ENCODE peak calls at places on chromosomes 16 and 17, in ten cellular contexts. One of them, this sample, is unnamed.

GRCh38 chr16:84430860-84431259 is 62.5 kb downstream of the ATP2C2 start:
- DNase-seq in fibroblast of mammary gland: no peak
- DNase-seq in activated T-cell treated with anti-CD3 and anti-CD28 coated beads for 1 hour: no peak
- DNase-seq in AG08395: no peak
- DNase-seq in NCI-H1436: no peak
- DNase-seq in stimulated activated CD4-positive, alpha-beta T cell treated with anti-CD3 and anti-CD28 coated beads, TNF-alpha, amount 100 ng/mL, for 1 hour: no peak
- DNase-seq in activated T-helper 1 cell treated with Interleukin-2 at 50 U/mL for 16 hours: no peak
- DNase-seq in HT-29: no peak
- DNase-seq in activated CD8-positive, alpha-beta memory T cell treated with anti-CD3 and anti-CD28 coated beads for 24 hours: no peak
- DNase-seq in SHP77: no peak
- DNase-seq in this sample: no peak

GRCh38 chr17:73293480-73293911 is 18.3 kb downstream of the CDC42EP4 start:
- DNase-seq in fibroblast of mammary gland: peak; percentile 91
- DNase-seq in activated T-cell treated with anti-CD3 and anti-CD28 coated beads for 1 hour: no peak
- DNase-seq in AG08395: peak; percentile 80
- DNase-seq in NCI-H1436: no peak
- DNase-seq in stimulated activated CD4-positive, alpha-beta T cell treated with anti-CD3 and anti-CD28 coated beads, TNF-alpha, amount 100 ng/mL, for 1 hour: no peak
- DNase-seq in activated T-helper 1 cell treated with Interleukin-2 at 50 U/mL for 16 hours: no peak
- DNase-seq in HT-29: peak; percentile 92
- DNase-seq in activated CD8-positive, alpha-beta memory T cell treated with anti-CD3 and anti-CD28 coated beads for 24 hours: no peak
- DNase-seq in SHP77: no peak
- DNase-seq in this sample: no peak

GRCh38 chr16:72848759-72849664 is 198.9 kb downstream of the ZFHX3 start:
- DNase-seq in fibroblast of mammary gland: peak; percentile 87
- DNase-seq in activated T-cell treated with anti-CD3 and anti-CD28 coated beads for 1 hour: no peak
- DNase-seq in AG08395: peak; percentile 81
- DNase-seq in NCI-H1436: peak; percentile 66
- DNase-seq in stimulated activated CD4-positive, alpha-beta T cell treated with anti-CD3 and anti-CD28 coated beads, TNF-alpha, amount 100 ng/mL, for 1 hour: no peak
- DNase-seq in activated T-helper 1 cell treated with Interleukin-2 at 50 U/mL for 16 hours: no peak
- DNase-seq in HT-29: peak; percentile 87
- DNase-seq in activated CD8-positive, alpha-beta memory T cell treated with anti-CD3 and anti-CD28 coated beads for 24 hours: no peak
- DNase-seq in SHP77: peak; percentile 84
- DNase-seq in this sample: peak; percentile 75

GRCh38 chr17:4144411-4144747 is 1.4 kb downstream of the CYB5D2 start:
- DNase-seq in fibroblast of mammary gland: no peak
- DNase-seq in activated T-cell treated with anti-CD3 and anti-CD28 coated beads for 1 hour: no peak
- DNase-seq in AG08395: no peak
- DNase-seq in NCI-H1436: no peak
- DNase-seq in stimulated activated CD4-positive, alpha-beta T cell treated with anti-CD3 and anti-CD28 coated beads, TNF-alpha, amount 100 ng/mL, for 1 hour: no peak
- DNase-seq in activated T-helper 1 cell treated with Interleukin-2 at 50 U/mL for 16 hours: no peak
- DNase-seq in HT-29: peak; percentile 4
- DNase-seq in activated CD8-positive, alpha-beta memory T cell treated with anti-CD3 and anti-CD28 coated beads for 24 hours: no peak
- DNase-seq in SHP77: no peak
- DNase-seq in this sample: no peak

GRCh38 chr16:12271006-12271405 is 294.5 kb downstream of the SNX29 start:
- DNase-seq in fibroblast of mammary gland: peak; percentile 20
- DNase-seq in activated T-cell treated with anti-CD3 and anti-CD28 coated beads for 1 hour: no peak
- DNase-seq in AG08395: peak; percentile 55
- DNase-seq in NCI-H1436: peak; percentile 41
- DNase-seq in stimulated activated CD4-positive, alpha-beta T cell treated with anti-CD3 and anti-CD28 coated beads, TNF-alpha, amount 100 ng/mL, for 1 hour: no peak
- DNase-seq in activated T-helper 1 cell treated with Interleukin-2 at 50 U/mL for 16 hours: no peak
- DNase-seq in HT-29: peak; percentile 23
- DNase-seq in activated CD8-positive, alpha-beta memory T cell treated with anti-CD3 and anti-CD28 coated beads for 24 hours: no peak
- DNase-seq in SHP77: peak; percentile 28
- DNase-seq in this sample: peak; percentile 37

GRCh38 chr17:65099941-65100315 is 37.2 kb upstream of the RGS9 start:
- DNase-seq in fibroblast of mammary gland: peak; percentile 93
- DNase-seq in activated T-cell treated with anti-CD3 and anti-CD28 coated beads for 1 hour: peak; percentile 38
- DNase-seq in AG08395: peak; percentile 54
- DNase-seq in NCI-H1436: peak; percentile 26
- DNase-seq in stimulated activated CD4-positive, alpha-beta T cell treated with anti-CD3 and anti-CD28 coated beads, TNF-alpha, amount 100 ng/mL, for 1 hour: peak; percentile 56
- DNase-seq in activated T-helper 1 cell treated with Interleukin-2 at 50 U/mL for 16 hours: peak; percentile 20
- DNase-seq in HT-29: peak; percentile 71
- DNase-seq in activated CD8-positive, alpha-beta memory T cell treated with anti-CD3 and anti-CD28 coated beads for 24 hours: peak; percentile 86
- DNase-seq in SHP77: peak; percentile 34
- DNase-seq in this sample: peak; percentile 69

GRCh38 chr16:28587386-28587785 is 9.5 kb downstream of the SULT1A2 start:
- DNase-seq in fibroblast of mammary gland: no peak
- DNase-seq in activated T-cell treated with anti-CD3 and anti-CD28 coated beads for 1 hour: no peak
- DNase-seq in AG08395: peak; percentile 10
- DNase-seq in NCI-H1436: no peak
- DNase-seq in stimulated activated CD4-positive, alpha-beta T cell treated with anti-CD3 and anti-CD28 coated beads, TNF-alpha, amount 100 ng/mL, for 1 hour: no peak
- DNase-seq in activated T-helper 1 cell treated with Interleukin-2 at 50 U/mL for 16 hours: no peak
- DNase-seq in HT-29: no peak
- DNase-seq in activated CD8-positive, alpha-beta memory T cell treated with anti-CD3 and anti-CD28 coated beads for 24 hours: no peak
- DNase-seq in SHP77: no peak
- DNase-seq in this sample: no peak

GRCh38 chr17:75624714-75625345 is 8.4 kb upstream of the SMIM5 start:
- DNase-seq in fibroblast of mammary gland: no peak
- DNase-seq in activated T-cell treated with anti-CD3 and anti-CD28 coated beads for 1 hour: no peak
- DNase-seq in AG08395: no peak
- DNase-seq in NCI-H1436: no peak
- DNase-seq in stimulated activated CD4-positive, alpha-beta T cell treated with anti-CD3 and anti-CD28 coated beads, TNF-alpha, amount 100 ng/mL, for 1 hour: no peak
- DNase-seq in activated T-helper 1 cell treated with Interleukin-2 at 50 U/mL for 16 hours: no peak
- DNase-seq in HT-29: no peak
- DNase-seq in activated CD8-positive, alpha-beta memory T cell treated with anti-CD3 and anti-CD28 coated beads for 24 hours: no peak
- DNase-seq in SHP77: no peak
- DNase-seq in this sample: no peak

GRCh38 chr16:3173892-3174617 is 13.9 kb upstream of the OR1F1 start:
- DNase-seq in fibroblast of mammary gland: no peak
- DNase-seq in activated T-cell treated with anti-CD3 and anti-CD28 coated beads for 1 hour: no peak
- DNase-seq in AG08395: no peak
- DNase-seq in NCI-H1436: peak; percentile 10
- DNase-seq in stimulated activated CD4-positive, alpha-beta T cell treated with anti-CD3 and anti-CD28 coated beads, TNF-alpha, amount 100 ng/mL, for 1 hour: no peak
- DNase-seq in activated T-helper 1 cell treated with Interleukin-2 at 50 U/mL for 16 hours: no peak
- DNase-seq in HT-29: peak; percentile 44
- DNase-seq in activated CD8-positive, alpha-beta memory T cell treated with anti-CD3 and anti-CD28 coated beads for 24 hours: no peak
- DNase-seq in SHP77: peak; percentile 70
- DNase-seq in this sample: no peak

GRCh38 chr16:9503251-9503986 is 412.0 kb downstream of the HAPSTR1 start:
- DNase-seq in fibroblast of mammary gland: no peak
- DNase-seq in activated T-cell treated with anti-CD3 and anti-CD28 coated beads for 1 hour: no peak
- DNase-seq in AG08395: no peak
- DNase-seq in NCI-H1436: no peak
- DNase-seq in stimulated activated CD4-positive, alpha-beta T cell treated with anti-CD3 and anti-CD28 coated beads, TNF-alpha, amount 100 ng/mL, for 1 hour: no peak
- DNase-seq in activated T-helper 1 cell treated with Interleukin-2 at 50 U/mL for 16 hours: no peak
- DNase-seq in HT-29: no peak
- DNase-seq in activated CD8-positive, alpha-beta memory T cell treated with anti-CD3 and anti-CD28 coated beads for 24 hours: no peak
- DNase-seq in SHP77: no peak
- DNase-seq in this sample: no peak

GRCh38 chr17:66783656-66784381 is 51.1 kb upstream of the CACNG5 start:
- DNase-seq in fibroblast of mammary gland: no peak
- DNase-seq in activated T-cell treated with anti-CD3 and anti-CD28 coated beads for 1 hour: no peak
- DNase-seq in AG08395: no peak
- DNase-seq in NCI-H1436: no peak
- DNase-seq in stimulated activated CD4-positive, alpha-beta T cell treated with anti-CD3 and anti-CD28 coated beads, TNF-alpha, amount 100 ng/mL, for 1 hour: no peak
- DNase-seq in activated T-helper 1 cell treated with Interleukin-2 at 50 U/mL for 16 hours: no peak
- DNase-seq in HT-29: no peak
- DNase-seq in activated CD8-positive, alpha-beta memory T cell treated with anti-CD3 and anti-CD28 coated beads for 24 hours: no peak
- DNase-seq in SHP77: no peak
- DNase-seq in this sample: no peak

GRCh38 chr17:3569534-3570137 is 12.0 kb upstream of the TRPV3 start:
- DNase-seq in fibroblast of mammary gland: no peak
- DNase-seq in activated T-cell treated with anti-CD3 and anti-CD28 coated beads for 1 hour: no peak
- DNase-seq in AG08395: no peak
- DNase-seq in NCI-H1436: no peak
- DNase-seq in stimulated activated CD4-positive, alpha-beta T cell treated with anti-CD3 and anti-CD28 coated beads, TNF-alpha, amount 100 ng/mL, for 1 hour: no peak
- DNase-seq in activated T-helper 1 cell treated with Interleukin-2 at 50 U/mL for 16 hours: no peak
- DNase-seq in HT-29: no peak
- DNase-seq in activated CD8-positive, alpha-beta memory T cell treated with anti-CD3 and anti-CD28 coated beads for 24 hours: no peak
- DNase-seq in SHP77: no peak
- DNase-seq in this sample: no peak

GRCh38 chr17:59498421-59499307 is 66.7 kb upstream of the DHX40 start:
- DNase-seq in fibroblast of mammary gland: no peak
- DNase-seq in activated T-cell treated with anti-CD3 and anti-CD28 coated beads for 1 hour: no peak
- DNase-seq in AG08395: no peak
- DNase-seq in NCI-H1436: peak; percentile 16
- DNase-seq in stimulated activated CD4-positive, alpha-beta T cell treated with anti-CD3 and anti-CD28 coated beads, TNF-alpha, amount 100 ng/mL, for 1 hour: no peak
- DNase-seq in activated T-helper 1 cell treated with Interleukin-2 at 50 U/mL for 16 hours: no peak
- DNase-seq in HT-29: no peak
- DNase-seq in activated CD8-positive, alpha-beta memory T cell treated with anti-CD3 and anti-CD28 coated beads for 24 hours: no peak
- DNase-seq in SHP77: no peak
- DNase-seq in this sample: peak; percentile 7

GRCh38 chr17:33642002-33642401 is 348.9 kb upstream of the ASIC2 start:
- DNase-seq in fibroblast of mammary gland: no peak
- DNase-seq in activated T-cell treated with anti-CD3 and anti-CD28 coated beads for 1 hour: no peak
- DNase-seq in AG08395: no peak
- DNase-seq in NCI-H1436: no peak
- DNase-seq in stimulated activated CD4-positive, alpha-beta T cell treated with anti-CD3 and anti-CD28 coated beads, TNF-alpha, amount 100 ng/mL, for 1 hour: no peak
- DNase-seq in activated T-helper 1 cell treated with Interleukin-2 at 50 U/mL for 16 hours: no peak
- DNase-seq in HT-29: peak; percentile 4
- DNase-seq in activated CD8-positive, alpha-beta memory T cell treated with anti-CD3 and anti-CD28 coated beads for 24 hours: no peak
- DNase-seq in SHP77: no peak
- DNase-seq in this sample: no peak

GRCh38 chr16:84518804-84519341 is 14.4 kb upstream of the MEAK7 start:
- DNase-seq in fibroblast of mammary gland: no peak
- DNase-seq in activated T-cell treated with anti-CD3 and anti-CD28 coated beads for 1 hour: peak; percentile 48
- DNase-seq in AG08395: no peak
- DNase-seq in NCI-H1436: peak; percentile 56
- DNase-seq in stimulated activated CD4-positive, alpha-beta T cell treated with anti-CD3 and anti-CD28 coated beads, TNF-alpha, amount 100 ng/mL, for 1 hour: no peak
- DNase-seq in activated T-helper 1 cell treated with Interleukin-2 at 50 U/mL for 16 hours: peak; percentile 48
- DNase-seq in HT-29: no peak
- DNase-seq in activated CD8-positive, alpha-beta memory T cell treated with anti-CD3 and anti-CD28 coated beads for 24 hours: peak; percentile 75
- DNase-seq in SHP77: no peak
- DNase-seq in this sample: peak; percentile 77

GRCh38 chr17:57438031-57438731 is 181.9 kb downstream of the MSI2 start:
- DNase-seq in fibroblast of mammary gland: no peak
- DNase-seq in activated T-cell treated with anti-CD3 and anti-CD28 coated beads for 1 hour: no peak
- DNase-seq in AG08395: no peak
- DNase-seq in NCI-H1436: no peak
- DNase-seq in stimulated activated CD4-positive, alpha-beta T cell treated with anti-CD3 and anti-CD28 coated beads, TNF-alpha, amount 100 ng/mL, for 1 hour: no peak
- DNase-seq in activated T-helper 1 cell treated with Interleukin-2 at 50 U/mL for 16 hours: no peak
- DNase-seq in HT-29: no peak
- DNase-seq in activated CD8-positive, alpha-beta memory T cell treated with anti-CD3 and anti-CD28 coated beads for 24 hours: no peak
- DNase-seq in SHP77: no peak
- DNase-seq in this sample: no peak

GRCh38 chr17:34571428-34572130 is 7.8 kb upstream of the TMEM132E start:
- DNase-seq in fibroblast of mammary gland: no peak
- DNase-seq in activated T-cell treated with anti-CD3 and anti-CD28 coated beads for 1 hour: no peak
- DNase-seq in AG08395: no peak
- DNase-seq in NCI-H1436: no peak
- DNase-seq in stimulated activated CD4-positive, alpha-beta T cell treated with anti-CD3 and anti-CD28 coated beads, TNF-alpha, amount 100 ng/mL, for 1 hour: no peak
- DNase-seq in activated T-helper 1 cell treated with Interleukin-2 at 50 U/mL for 16 hours: no peak
- DNase-seq in HT-29: no peak
- DNase-seq in activated CD8-positive, alpha-beta memory T cell treated with anti-CD3 and anti-CD28 coated beads for 24 hours: no peak
- DNase-seq in SHP77: no peak
- DNase-seq in this sample: no peak

GRCh38 chr17:9842057-9842758 is 16.5 kb downstream of the GLP2R start:
- DNase-seq in fibroblast of mammary gland: peak; percentile 80
- DNase-seq in activated T-cell treated with anti-CD3 and anti-CD28 coated beads for 1 hour: no peak
- DNase-seq in AG08395: peak; percentile 52
- DNase-seq in NCI-H1436: no peak
- DNase-seq in stimulated activated CD4-positive, alpha-beta T cell treated with anti-CD3 and anti-CD28 coated beads, TNF-alpha, amount 100 ng/mL, for 1 hour: no peak
- DNase-seq in activated T-helper 1 cell treated with Interleukin-2 at 50 U/mL for 16 hours: no peak
- DNase-seq in HT-29: no peak
- DNase-seq in activated CD8-positive, alpha-beta memory T cell treated with anti-CD3 and anti-CD28 coated beads for 24 hours: no peak
- DNase-seq in SHP77: peak; percentile 7
- DNase-seq in this sample: no peak

GRCh38 chr16:28294201-28294600 is 1.9 kb downstream of the SBK1 start:
- DNase-seq in fibroblast of mammary gland: no peak
- DNase-seq in activated T-cell treated with anti-CD3 and anti-CD28 coated beads for 1 hour: no peak
- DNase-seq in AG08395: no peak
- DNase-seq in NCI-H1436: no peak
- DNase-seq in stimulated activated CD4-positive, alpha-beta T cell treated with anti-CD3 and anti-CD28 coated beads, TNF-alpha, amount 100 ng/mL, for 1 hour: no peak
- DNase-seq in activated T-helper 1 cell treated with Interleukin-2 at 50 U/mL for 16 hours: no peak
- DNase-seq in HT-29: no peak
- DNase-seq in activated CD8-positive, alpha-beta memory T cell treated with anti-CD3 and anti-CD28 coated beads for 24 hours: no peak
- DNase-seq in SHP77: no peak
- DNase-seq in this sample: no peak

GRCh38 chr16:50295541-50296132 is 29.3 kb downstream of the ADCY7 start:
- DNase-seq in fibroblast of mammary gland: no peak
- DNase-seq in activated T-cell treated with anti-CD3 and anti-CD28 coated beads for 1 hour: no peak
- DNase-seq in AG08395: no peak
- DNase-seq in NCI-H1436: no peak
- DNase-seq in stimulated activated CD4-positive, alpha-beta T cell treated with anti-CD3 and anti-CD28 coated beads, TNF-alpha, amount 100 ng/mL, for 1 hour: no peak
- DNase-seq in activated T-helper 1 cell treated with Interleukin-2 at 50 U/mL for 16 hours: no peak
- DNase-seq in HT-29: no peak
- DNase-seq in activated CD8-positive, alpha-beta memory T cell treated with anti-CD3 and anti-CD28 coated beads for 24 hours: no peak
- DNase-seq in SHP77: no peak
- DNase-seq in this sample: no peak

GRCh38 chr17:72952641-72953313 is 139.7 kb downstream of the SLC39A11 start:
- DNase-seq in fibroblast of mammary gland: no peak
- DNase-seq in activated T-cell treated with anti-CD3 and anti-CD28 coated beads for 1 hour: no peak
- DNase-seq in AG08395: no peak
- DNase-seq in NCI-H1436: no peak
- DNase-seq in stimulated activated CD4-positive, alpha-beta T cell treated with anti-CD3 and anti-CD28 coated beads, TNF-alpha, amount 100 ng/mL, for 1 hour: no peak
- DNase-seq in activated T-helper 1 cell treated with Interleukin-2 at 50 U/mL for 16 hours: no peak
- DNase-seq in HT-29: no peak
- DNase-seq in activated CD8-positive, alpha-beta memory T cell treated with anti-CD3 and anti-CD28 coated beads for 24 hours: no peak
- DNase-seq in SHP77: peak; percentile 5
- DNase-seq in this sample: no peak

GRCh38 chr17:31581022-31581483 is 189.6 kb downstream of the RAB11FIP4 start:
- DNase-seq in fibroblast of mammary gland: peak; percentile 71
- DNase-seq in activated T-cell treated with anti-CD3 and anti-CD28 coated beads for 1 hour: no peak
- DNase-seq in AG08395: peak; percentile 85
- DNase-seq in NCI-H1436: no peak
- DNase-seq in stimulated activated CD4-positive, alpha-beta T cell treated with anti-CD3 and anti-CD28 coated beads, TNF-alpha, amount 100 ng/mL, for 1 hour: no peak
- DNase-seq in activated T-helper 1 cell treated with Interleukin-2 at 50 U/mL for 16 hours: no peak
- DNase-seq in HT-29: peak; percentile 84
- DNase-seq in activated CD8-positive, alpha-beta memory T cell treated with anti-CD3 and anti-CD28 coated beads for 24 hours: no peak
- DNase-seq in SHP77: peak; percentile 79
- DNase-seq in this sample: no peak

GRCh38 chr16:52872706-52873105 is 180.0 kb downstream of the CHD9NB start:
- DNase-seq in fibroblast of mammary gland: no peak
- DNase-seq in activated T-cell treated with anti-CD3 and anti-CD28 coated beads for 1 hour: no peak
- DNase-seq in AG08395: no peak
- DNase-seq in NCI-H1436: no peak
- DNase-seq in stimulated activated CD4-positive, alpha-beta T cell treated with anti-CD3 and anti-CD28 coated beads, TNF-alpha, amount 100 ng/mL, for 1 hour: no peak
- DNase-seq in activated T-helper 1 cell treated with Interleukin-2 at 50 U/mL for 16 hours: no peak
- DNase-seq in HT-29: no peak
- DNase-seq in activated CD8-positive, alpha-beta memory T cell treated with anti-CD3 and anti-CD28 coated beads for 24 hours: no peak
- DNase-seq in SHP77: no peak
- DNase-seq in this sample: no peak

GRCh38 chr16:82650804-82651203 is 24.0 kb downstream of the CDH13 start:
- DNase-seq in fibroblast of mammary gland: no peak
- DNase-seq in activated T-cell treated with anti-CD3 and anti-CD28 coated beads for 1 hour: no peak
- DNase-seq in AG08395: no peak
- DNase-seq in NCI-H1436: no peak
- DNase-seq in stimulated activated CD4-positive, alpha-beta T cell treated with anti-CD3 and anti-CD28 coated beads, TNF-alpha, amount 100 ng/mL, for 1 hour: no peak
- DNase-seq in activated T-helper 1 cell treated with Interleukin-2 at 50 U/mL for 16 hours: no peak
- DNase-seq in HT-29: no peak
- DNase-seq in activated CD8-positive, alpha-beta memory T cell treated with anti-CD3 and anti-CD28 coated beads for 24 hours: no peak
- DNase-seq in SHP77: no peak
- DNase-seq in this sample: no peak

GRCh38 chr16:86305440-86305839 is 204.9 kb upstream of the FOXF1 start:
- DNase-seq in fibroblast of mammary gland: no peak
- DNase-seq in activated T-cell treated with anti-CD3 and anti-CD28 coated beads for 1 hour: no peak
- DNase-seq in AG08395: no peak
- DNase-seq in NCI-H1436: no peak
- DNase-seq in stimulated activated CD4-positive, alpha-beta T cell treated with anti-CD3 and anti-CD28 coated beads, TNF-alpha, amount 100 ng/mL, for 1 hour: no peak
- DNase-seq in activated T-helper 1 cell treated with Interleukin-2 at 50 U/mL for 16 hours: no peak
- DNase-seq in HT-29: no peak
- DNase-seq in activated CD8-positive, alpha-beta memory T cell treated with anti-CD3 and anti-CD28 coated beads for 24 hours: no peak
- DNase-seq in SHP77: no peak
- DNase-seq in this sample: no peak

GRCh38 chr16:66927918-66928649 is 2.7 kb upstream of the RRAD start:
- DNase-seq in fibroblast of mammary gland: peak; percentile 43
- DNase-seq in activated T-cell treated with anti-CD3 and anti-CD28 coated beads for 1 hour: no peak
- DNase-seq in AG08395: no peak
- DNase-seq in NCI-H1436: no peak
- DNase-seq in stimulated activated CD4-positive, alpha-beta T cell treated with anti-CD3 and anti-CD28 coated beads, TNF-alpha, amount 100 ng/mL, for 1 hour: no peak
- DNase-seq in activated T-helper 1 cell treated with Interleukin-2 at 50 U/mL for 16 hours: no peak
- DNase-seq in HT-29: no peak
- DNase-seq in activated CD8-positive, alpha-beta memory T cell treated with anti-CD3 and anti-CD28 coated beads for 24 hours: no peak
- DNase-seq in SHP77: no peak
- DNase-seq in this sample: no peak

GRCh38 chr16:69201291-69201690 is 14.3 kb downstream of the SNTB2 start:
- DNase-seq in fibroblast of mammary gland: no peak
- DNase-seq in activated T-cell treated with anti-CD3 and anti-CD28 coated beads for 1 hour: no peak
- DNase-seq in AG08395: no peak
- DNase-seq in NCI-H1436: no peak
- DNase-seq in stimulated activated CD4-positive, alpha-beta T cell treated with anti-CD3 and anti-CD28 coated beads, TNF-alpha, amount 100 ng/mL, for 1 hour: no peak
- DNase-seq in activated T-helper 1 cell treated with Interleukin-2 at 50 U/mL for 16 hours: no peak
- DNase-seq in HT-29: no peak
- DNase-seq in activated CD8-positive, alpha-beta memory T cell treated with anti-CD3 and anti-CD28 coated beads for 24 hours: no peak
- DNase-seq in SHP77: no peak
- DNase-seq in this sample: no peak